ENCODE peak calls at places on chromosomes 5 and 9, in four cellular contexts. One of them, this sample, is unnamed. For H3K4me1, the result is how much of the 10 kb centered on the place peaks cover.

GRCh38 chr9:91419222-91420191 is 4.1 kb downstream of the NFIL3 start:
- DNase-seq in cardiac muscle cell: peak
- DNase-seq in gastrocnemius medialis: peak
- DNase-seq in transverse colon: peak
- DNase-seq in this sample: no peak

GRCh38 chr9:137029058-137029922 is 1.3 kb upstream of the ABCA2 start:
- DNase-seq in cardiac muscle cell: peak
- DNase-seq in transverse colon: peak
- DNase-seq in gastrocnemius medialis: peak
- DNase-seq in this sample: peak

GRCh38 chr9:78472111-78472510 is 175.2 kb downstream of the PSAT1 start:
- DNase-seq in transverse colon: no peak
- DNase-seq in cardiac muscle cell: no peak
- DNase-seq in gastrocnemius medialis: no peak
- DNase-seq in this sample: no peak

GRCh38 chr9:20854444-20854843 is 170.4 kb downstream of the FOCAD start:
- DNase-seq in transverse colon: no peak
- DNase-seq in gastrocnemius medialis: no peak
- DNase-seq in cardiac muscle cell: no peak
- DNase-seq in this sample: no peak

GRCh38 chr9:95757026-95757425 is 118.5 kb upstream of the ERCC6L2 start:
- DNase-seq in gastrocnemius medialis: no peak
- DNase-seq in transverse colon: no peak
- DNase-seq in cardiac muscle cell: peak
- DNase-seq in this sample: no peak

GRCh38 chr5:1462358-1462757 is 17.1 kb upstream of the SLC6A3 start:
- DNase-seq in cardiac muscle cell: no peak
- DNase-seq in transverse colon: no peak
- DNase-seq in gastrocnemius medialis: no peak
- DNase-seq in this sample: no peak

GRCh38 chr5:116600876-116601275 is 26.3 kb upstream of the SEMA6A start:
- DNase-seq in cardiac muscle cell: no peak
- DNase-seq in gastrocnemius medialis: no peak
- DNase-seq in transverse colon: no peak
- DNase-seq in this sample: no peak

GRCh38 chr5:163993126-163993525 is 487.7 kb downstream of the MAT2B start:
- DNase-seq in transverse colon: no peak
- DNase-seq in gastrocnemius medialis: no peak
- DNase-seq in cardiac muscle cell: no peak
- DNase-seq in this sample: no peak

GRCh38 chr9:110357510-110357909 is 19.8 kb upstream of the TXNDC8 start:
- DNase-seq in gastrocnemius medialis: no peak
- DNase-seq in cardiac muscle cell: no peak
- DNase-seq in transverse colon: no peak
- DNase-seq in this sample: no peak

GRCh38 chr5:54807421-54807820 is 178.0 kb downstream of the ESM1 start:
- DNase-seq in transverse colon: no peak
- DNase-seq in gastrocnemius medialis: no peak
- DNase-seq in cardiac muscle cell: peak
- DNase-seq in this sample: no peak

GRCh38 chr5:9898319-9898718 is 268.2 kb upstream of the TAS2R1 start:
- DNase-seq in cardiac muscle cell: peak
- DNase-seq in gastrocnemius medialis: no peak
- DNase-seq in transverse colon: peak
- DNase-seq in this sample: no peak

GRCh38 chr5:10600629-10601245 is 36.9 kb downstream of the ANKRD33B start:
- DNase-seq in transverse colon: no peak
- DNase-seq in cardiac muscle cell: no peak
- DNase-seq in gastrocnemius medialis: no peak
- DNase-seq in this sample: no peak

GRCh38 chr5:132489871-132490483 is 596 bp downstream of the IRF1 start:
- DNase-seq in gastrocnemius medialis: no peak
- DNase-seq in cardiac muscle cell: peak
- DNase-seq in transverse colon: peak
- DNase-seq in this sample: no peak

GRCh38 chr5:33487256-33487655 is 46.5 kb downstream of the TARS1 start:
- DNase-seq in cardiac muscle cell: no peak
- DNase-seq in gastrocnemius medialis: no peak
- DNase-seq in transverse colon: no peak
- DNase-seq in this sample: no peak

GRCh38 chr9:123923377-123923776 is 6.5 kb downstream of the DENND1A start:
- DNase-seq in gastrocnemius medialis: no peak
- DNase-seq in transverse colon: no peak
- DNase-seq in cardiac muscle cell: no peak
- DNase-seq in this sample: no peak

GRCh38 chr9:86413966-86414880 is 60.0 kb upstream of the TUT7 start:
- DNase-seq in transverse colon: no peak
- DNase-seq in cardiac muscle cell: peak
- DNase-seq in gastrocnemius medialis: no peak
- DNase-seq in this sample: peak

GRCh38 chr5:97009212-97009898 is 73.5 kb downstream of the LNPEP start:
- DNase-seq in transverse colon: no peak
- DNase-seq in gastrocnemius medialis: no peak
- DNase-seq in cardiac muscle cell: peak
- DNase-seq in this sample: no peak

GRCh38 chr9:114110180-114110579 is 11.1 kb upstream of the KIF12 start:
- DNase-seq in cardiac muscle cell: peak
- DNase-seq in gastrocnemius medialis: no peak
- DNase-seq in transverse colon: no peak
- DNase-seq in this sample: no peak

GRCh38 chr5:141668601-141669265 is 13.3 kb downstream of the ARAP3 start:
- DNase-seq in cardiac muscle cell: no peak
- DNase-seq in gastrocnemius medialis: no peak
- DNase-seq in transverse colon: no peak
- DNase-seq in this sample: no peak

GRCh38 chr5:153965102-153965645 is 73.5 kb downstream of the FAM114A2 start:
- DNase-seq in gastrocnemius medialis: no peak
- DNase-seq in cardiac muscle cell: peak
- DNase-seq in transverse colon: peak
- DNase-seq in this sample: no peak

GRCh38 chr9:87640385-87640795 is 85.5 kb upstream of the CTSL start:
- DNase-seq in cardiac muscle cell: peak
- DNase-seq in gastrocnemius medialis: no peak
- DNase-seq in transverse colon: no peak
- DNase-seq in this sample: no peak

GRCh38 chr9:15426019-15426418 is 3.3 kb downstream of the SNAPC3 start:
- DNase-seq in cardiac muscle cell: no peak
- DNase-seq in transverse colon: no peak
- DNase-seq in gastrocnemius medialis: no peak
- DNase-seq in this sample: no peak

GRCh38 chr9:16138961-16139441 is 586.2 kb downstream of the CCDC171 start:
- DNase-seq in gastrocnemius medialis: no peak
- DNase-seq in cardiac muscle cell: peak
- DNase-seq in transverse colon: no peak
- DNase-seq in this sample: no peak

GRCh38 chr5:139795074-139796001 is at the start of gene PSD2:
- DNase-seq in gastrocnemius medialis: no peak
- DNase-seq in transverse colon: no peak
- DNase-seq in cardiac muscle cell: peak
- DNase-seq in this sample: no peak

GRCh38 chr5:111407562-111407961 is 104.8 kb downstream of the STARD4 start:
- DNase-seq in cardiac muscle cell: no peak
- DNase-seq in transverse colon: no peak
- DNase-seq in gastrocnemius medialis: no peak
- DNase-seq in this sample: no peak

GRCh38 chr9:130311774-130312140 is 46.2 kb downstream of the HMCN2 start:
- DNase-seq in gastrocnemius medialis: no peak
- DNase-seq in cardiac muscle cell: no peak
- DNase-seq in transverse colon: no peak
- DNase-seq in this sample: no peak

GRCh38 chr9:130823435-130823834 is 11.6 kb upstream of the ABL1 start:
- DNase-seq in cardiac muscle cell: peak
- DNase-seq in gastrocnemius medialis: no peak
- DNase-seq in transverse colon: no peak
- DNase-seq in this sample: no peak

GRCh38 chr9:86288501-86288900 is 6.2 kb upstream of the ISCA1 start:
- DNase-seq in cardiac muscle cell: no peak
- DNase-seq in gastrocnemius medialis: no peak
- DNase-seq in transverse colon: no peak
- DNase-seq in this sample: no peak

GRCh38 chr5:115450741-115451140 is 93.8 kb downstream of the FEM1C start:
- DNase-seq in transverse colon: no peak
- DNase-seq in cardiac muscle cell: peak
- DNase-seq in gastrocnemius medialis: no peak
- DNase-seq in this sample: no peak

GRCh38 chr5:149645725-149646124 is 64.4 kb downstream of the ARHGEF37 start:
- DNase-seq in cardiac muscle cell: no peak
- DNase-seq in gastrocnemius medialis: no peak
- DNase-seq in transverse colon: no peak
- DNase-seq in this sample: no peak

GRCh38 chr9:105957830-105958229 is 263.5 kb downstream of the TMEM38B start:
- DNase-seq in gastrocnemius medialis: no peak
- DNase-seq in cardiac muscle cell: no peak
- DNase-seq in transverse colon: no peak
- DNase-seq in this sample: no peak

GRCh38 chr9:137025120-137025966 is 2.7 kb downstream of the ABCA2 start:
- DNase-seq in gastrocnemius medialis: no peak
- DNase-seq in cardiac muscle cell: no peak
- DNase-seq in transverse colon: no peak
- DNase-seq in this sample: no peak

GRCh38 chr5:149809919-149810691 is 80.0 kb downstream of the PPARGC1B start:
- DNase-seq in gastrocnemius medialis: no peak
- DNase-seq in cardiac muscle cell: no peak
- DNase-seq in transverse colon: no peak
- DNase-seq in this sample: no peak

GRCh38 chr9:131179561-131180219 is 54.3 kb downstream of the NUP214 start:
- DNase-seq in transverse colon: no peak
- DNase-seq in gastrocnemius medialis: no peak
- DNase-seq in cardiac muscle cell: peak
- DNase-seq in this sample: no peak

GRCh38 chr5:143679777-143680176 is 132.2 kb upstream of the HMHB1 start:
- DNase-seq in transverse colon: no peak
- DNase-seq in cardiac muscle cell: no peak
- DNase-seq in gastrocnemius medialis: no peak
- DNase-seq in this sample: no peak

GRCh38 chr9:93124793-93125192 is 9.3 kb downstream of the NINJ1 start:
- DNase-seq in gastrocnemius medialis: no peak
- DNase-seq in transverse colon: peak
- DNase-seq in cardiac muscle cell: no peak
- DNase-seq in this sample: no peak

GRCh38 chr5:76809141-76809540 is 9.7 kb upstream of the F2RL1 start:
- DNase-seq in transverse colon: no peak
- DNase-seq in cardiac muscle cell: no peak
- DNase-seq in gastrocnemius medialis: no peak
- DNase-seq in this sample: no peak

GRCh38 chr5:76808142-76808691 is 10.6 kb upstream of the F2RL1 start:
- DNase-seq in gastrocnemius medialis: no peak
- DNase-seq in transverse colon: no peak
- DNase-seq in cardiac muscle cell: no peak
- DNase-seq in this sample: no peak

GRCh38 chr5:76807296-76807695 is 11.5 kb upstream of the F2RL1 start:
- DNase-seq in cardiac muscle cell: peak
- DNase-seq in transverse colon: no peak
- DNase-seq in gastrocnemius medialis: no peak
- DNase-seq in this sample: no peak

GRCh38 chr5:76811214-76811613 is 7.6 kb upstream of the F2RL1 start:
- DNase-seq in gastrocnemius medialis: no peak
- DNase-seq in cardiac muscle cell: no peak
- DNase-seq in transverse colon: no peak
- DNase-seq in this sample: no peak

DNA sequence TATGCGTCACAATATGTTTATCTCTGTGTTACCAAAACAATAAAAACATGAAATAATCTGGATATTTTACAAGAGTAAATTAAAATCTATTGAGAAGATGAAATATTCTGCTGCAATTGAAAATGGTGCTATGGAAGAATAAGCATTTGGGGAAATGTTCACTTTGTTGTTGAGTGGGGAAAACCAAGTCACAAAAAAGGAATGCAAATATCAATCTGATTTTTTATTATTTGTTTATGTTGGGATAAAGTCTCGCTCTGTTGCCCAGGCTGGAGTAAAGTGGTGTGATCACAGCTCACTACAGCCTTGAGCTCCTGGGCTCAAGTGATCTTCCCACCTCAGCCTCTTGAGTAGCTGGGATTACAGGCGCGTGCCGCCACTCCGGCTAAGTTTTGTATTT is 8.6 kb upstream of the F2RL1 start:
- DNase-seq in gastrocnemius medialis: no peak
- DNase-seq in transverse colon: no peak
- DNase-seq in cardiac muscle cell: no peak
- DNase-seq in this sample: no peak
- H3K4me1 ChIP-seq in gastrocnemius medialis: under half
- H3K4me1 ChIP-seq in transverse colon: under half
- H3K4me1 ChIP-seq in cardiac muscle cell: under half
- H3K4me1 ChIP-seq in this sample: under half

GRCh38 chr9:34381323-34381722 is 4.6 kb upstream of the MYORG start:
- DNase-seq in gastrocnemius medialis: no peak
- DNase-seq in transverse colon: peak
- DNase-seq in cardiac muscle cell: no peak
- DNase-seq in this sample: peak
- H3K4me3 ChIP-seq in gastrocnemius medialis: peak
- H3K4me3 ChIP-seq in transverse colon: peak
- H3K4me3 ChIP-seq in cardiac muscle cell: peak
- H3K4me3 ChIP-seq in this sample: peak

DNA sequence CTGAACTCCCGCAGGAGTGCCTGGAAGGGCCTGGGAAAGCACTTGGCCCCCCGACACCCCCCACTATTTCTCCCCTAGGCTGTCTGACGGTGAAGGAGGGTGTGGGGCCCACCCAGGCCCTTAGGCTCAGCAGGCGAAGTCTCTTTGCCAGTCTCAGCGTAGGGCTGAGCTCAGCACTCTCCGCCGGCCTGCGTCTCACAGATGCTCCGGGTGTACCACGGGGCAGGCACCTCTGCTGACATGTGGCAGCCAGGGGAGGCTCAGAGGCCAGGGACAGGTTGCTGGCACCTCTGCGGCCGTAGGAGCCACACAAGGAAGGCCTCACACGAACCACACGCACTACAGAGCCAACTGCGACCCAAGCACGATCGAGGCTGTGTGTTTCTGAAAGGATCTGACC is 114.2 kb downstream of the VAV2 start:
- DNase-seq in cardiac muscle cell: no peak
- DNase-seq in transverse colon: no peak
- DNase-seq in gastrocnemius medialis: no peak
- DNase-seq in this sample: no peak
- H3K4me1 ChIP-seq in cardiac muscle cell: under half
- H3K4me1 ChIP-seq in transverse colon: under half
- H3K4me1 ChIP-seq in gastrocnemius medialis: under half
- H3K4me1 ChIP-seq in this sample: under half

DNA sequence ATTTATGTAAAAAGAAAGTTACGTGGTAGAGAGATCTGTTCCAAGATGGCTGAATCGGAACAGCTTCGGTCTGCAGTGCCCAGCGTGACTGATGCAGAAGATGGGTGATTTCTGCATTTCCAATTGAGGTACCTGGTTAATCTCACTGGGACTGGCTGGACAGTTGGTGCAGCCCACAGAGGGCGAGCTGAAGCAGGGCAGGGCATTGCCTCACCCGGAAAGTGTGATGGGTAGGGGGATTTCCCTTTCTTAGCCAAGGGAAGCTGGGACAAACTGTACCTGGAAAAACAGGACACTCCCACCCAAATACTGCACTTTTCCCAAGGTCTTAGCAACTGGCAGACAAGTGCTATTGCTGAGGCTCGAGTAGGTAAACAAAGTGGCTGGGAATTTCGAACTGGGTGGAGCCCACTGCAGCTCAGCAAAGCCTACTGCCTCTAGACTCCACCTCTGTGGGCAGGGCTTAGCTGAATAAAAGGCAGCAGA is 13.1 kb upstream of the HSD17B4 start:
- DNase-seq in cardiac muscle cell: no peak
- DNase-seq in transverse colon: peak
- DNase-seq in gastrocnemius medialis: no peak
- DNase-seq in this sample: no peak
- H3K4me3 ChIP-seq in cardiac muscle cell: no peak
- H3K4me3 ChIP-seq in transverse colon: no peak
- H3K4me3 ChIP-seq in gastrocnemius medialis: no peak
- H3K4me3 ChIP-seq in this sample: peak